ENCODE peak calls at places on chromosomes 1 and 21, in eight cellular contexts. One of them, this sample, is unnamed.

GRCh38 chr1:10629816-10630571 is 155.2 kb downstream of the PEX14 start:
- DNase-seq in M059J: no peak
- DNase-seq in activated CD4-positive, CD25-positive, alpha-beta regulatory T cell treated with anti-CD3 and anti-CD28 coated beads, Interleukin-2, amount 50 U/mL, for 16 hours: no peak
- DNase-seq in kidney epithelial cell: no peak
- DNase-seq in NCI-H510A treated with DMSO at 0.1 percent for 48 hours: no peak
- DNase-seq in activated CD4-positive, alpha-beta T cell treated with anti-CD3 and anti-CD28 coated beads for 48 hours: no peak
- DNase-seq in A549: no peak
- DNase-seq in iPS-NIHi11: peak
- DNase-seq in this sample: no peak

GRCh38 chr1:153404086-153404635 is 12.2 kb upstream of the S100A7A start:
- DNase-seq in A549: no peak
- DNase-seq in M059J: no peak
- DNase-seq in iPS-NIHi11: no peak
- DNase-seq in activated CD4-positive, CD25-positive, alpha-beta regulatory T cell treated with anti-CD3 and anti-CD28 coated beads, Interleukin-2, amount 50 U/mL, for 16 hours: no peak
- DNase-seq in NCI-H510A treated with DMSO at 0.1 percent for 48 hours: no peak
- DNase-seq in kidney epithelial cell: no peak
- DNase-seq in activated CD4-positive, alpha-beta T cell treated with anti-CD3 and anti-CD28 coated beads for 48 hours: no peak
- DNase-seq in this sample: no peak

GRCh38 chr21:42794551-42794950 is 84.8 kb downstream of the WDR4 start:
- DNase-seq in M059J: no peak
- DNase-seq in activated CD4-positive, CD25-positive, alpha-beta regulatory T cell treated with anti-CD3 and anti-CD28 coated beads, Interleukin-2, amount 50 U/mL, for 16 hours: no peak
- DNase-seq in NCI-H510A treated with DMSO at 0.1 percent for 48 hours: no peak
- DNase-seq in iPS-NIHi11: no peak
- DNase-seq in kidney epithelial cell: no peak
- DNase-seq in A549: no peak
- DNase-seq in activated CD4-positive, alpha-beta T cell treated with anti-CD3 and anti-CD28 coated beads for 48 hours: no peak
- DNase-seq in this sample: no peak

GRCh38 chr1:228058981-228059535 is 23.4 kb upstream of the ARF1 start:
- DNase-seq in activated CD4-positive, alpha-beta T cell treated with anti-CD3 and anti-CD28 coated beads for 48 hours: peak
- DNase-seq in NCI-H510A treated with DMSO at 0.1 percent for 48 hours: no peak
- DNase-seq in kidney epithelial cell: no peak
- DNase-seq in activated CD4-positive, CD25-positive, alpha-beta regulatory T cell treated with anti-CD3 and anti-CD28 coated beads, Interleukin-2, amount 50 U/mL, for 16 hours: no peak
- DNase-seq in M059J: no peak
- DNase-seq in iPS-NIHi11: no peak
- DNase-seq in A549: no peak
- DNase-seq in this sample: no peak

GRCh38 chr1:97186381-97186780 is 464.8 kb downstream of the PTBP2 start:
- DNase-seq in A549: no peak
- DNase-seq in NCI-H510A treated with DMSO at 0.1 percent for 48 hours: no peak
- DNase-seq in kidney epithelial cell: no peak
- DNase-seq in M059J: peak
- DNase-seq in iPS-NIHi11: no peak
- DNase-seq in activated CD4-positive, CD25-positive, alpha-beta regulatory T cell treated with anti-CD3 and anti-CD28 coated beads, Interleukin-2, amount 50 U/mL, for 16 hours: no peak
- DNase-seq in activated CD4-positive, alpha-beta T cell treated with anti-CD3 and anti-CD28 coated beads for 48 hours: peak
- DNase-seq in this sample: no peak

GRCh38 chr21:33909756-33910155 is 5.8 kb downstream of the ATP5PO start:
- DNase-seq in A549: no peak
- DNase-seq in iPS-NIHi11: no peak
- DNase-seq in kidney epithelial cell: no peak
- DNase-seq in activated CD4-positive, alpha-beta T cell treated with anti-CD3 and anti-CD28 coated beads for 48 hours: no peak
- DNase-seq in activated CD4-positive, CD25-positive, alpha-beta regulatory T cell treated with anti-CD3 and anti-CD28 coated beads, Interleukin-2, amount 50 U/mL, for 16 hours: no peak
- DNase-seq in NCI-H510A treated with DMSO at 0.1 percent for 48 hours: no peak
- DNase-seq in M059J: no peak
- DNase-seq in this sample: no peak

GRCh38 chr1:52659356-52659755 is 26.4 kb downstream of the SHISAL2A start:
- DNase-seq in M059J: peak
- DNase-seq in A549: no peak
- DNase-seq in activated CD4-positive, CD25-positive, alpha-beta regulatory T cell treated with anti-CD3 and anti-CD28 coated beads, Interleukin-2, amount 50 U/mL, for 16 hours: no peak
- DNase-seq in kidney epithelial cell: no peak
- DNase-seq in NCI-H510A treated with DMSO at 0.1 percent for 48 hours: no peak
- DNase-seq in activated CD4-positive, alpha-beta T cell treated with anti-CD3 and anti-CD28 coated beads for 48 hours: peak
- DNase-seq in iPS-NIHi11: no peak
- DNase-seq in this sample: no peak

GRCh38 chr1:160672118-160672517 is 25.3 kb upstream of the SLAMF1 start:
- DNase-seq in M059J: no peak
- DNase-seq in kidney epithelial cell: no peak
- DNase-seq in activated CD4-positive, CD25-positive, alpha-beta regulatory T cell treated with anti-CD3 and anti-CD28 coated beads, Interleukin-2, amount 50 U/mL, for 16 hours: no peak
- DNase-seq in A549: no peak
- DNase-seq in iPS-NIHi11: no peak
- DNase-seq in activated CD4-positive, alpha-beta T cell treated with anti-CD3 and anti-CD28 coated beads for 48 hours: no peak
- DNase-seq in NCI-H510A treated with DMSO at 0.1 percent for 48 hours: no peak
- DNase-seq in this sample: no peak

GRCh38 chr1:94532077-94532476 is 9.5 kb downstream of the F3 start:
- DNase-seq in activated CD4-positive, alpha-beta T cell treated with anti-CD3 and anti-CD28 coated beads for 48 hours: no peak
- DNase-seq in A549: no peak
- DNase-seq in kidney epithelial cell: no peak
- DNase-seq in iPS-NIHi11: peak
- DNase-seq in NCI-H510A treated with DMSO at 0.1 percent for 48 hours: no peak
- DNase-seq in activated CD4-positive, CD25-positive, alpha-beta regulatory T cell treated with anti-CD3 and anti-CD28 coated beads, Interleukin-2, amount 50 U/mL, for 16 hours: no peak
- DNase-seq in M059J: peak
- DNase-seq in this sample: no peak

GRCh38 chr1:230285351-230285750 is 140.8 kb downstream of the PGBD5 start:
- DNase-seq in activated CD4-positive, CD25-positive, alpha-beta regulatory T cell treated with anti-CD3 and anti-CD28 coated beads, Interleukin-2, amount 50 U/mL, for 16 hours: no peak
- DNase-seq in kidney epithelial cell: no peak
- DNase-seq in A549: no peak
- DNase-seq in NCI-H510A treated with DMSO at 0.1 percent for 48 hours: no peak
- DNase-seq in iPS-NIHi11: no peak
- DNase-seq in M059J: no peak
- DNase-seq in activated CD4-positive, alpha-beta T cell treated with anti-CD3 and anti-CD28 coated beads for 48 hours: no peak
- DNase-seq in this sample: no peak

GRCh38 chr1:171213559-171214454 is 28.7 kb downstream of the FMO2 start:
- DNase-seq in NCI-H510A treated with DMSO at 0.1 percent for 48 hours: no peak
- DNase-seq in kidney epithelial cell: no peak
- DNase-seq in activated CD4-positive, alpha-beta T cell treated with anti-CD3 and anti-CD28 coated beads for 48 hours: no peak
- DNase-seq in activated CD4-positive, CD25-positive, alpha-beta regulatory T cell treated with anti-CD3 and anti-CD28 coated beads, Interleukin-2, amount 50 U/mL, for 16 hours: no peak
- DNase-seq in iPS-NIHi11: peak
- DNase-seq in A549: no peak
- DNase-seq in M059J: no peak
- DNase-seq in this sample: no peak

GRCh38 chr1:93629101-93630059 is 52.3 kb downstream of the BCAR3 start:
- DNase-seq in A549: peak
- DNase-seq in iPS-NIHi11: peak
- DNase-seq in M059J: peak
- DNase-seq in activated CD4-positive, alpha-beta T cell treated with anti-CD3 and anti-CD28 coated beads for 48 hours: peak
- DNase-seq in activated CD4-positive, CD25-positive, alpha-beta regulatory T cell treated with anti-CD3 and anti-CD28 coated beads, Interleukin-2, amount 50 U/mL, for 16 hours: peak
- DNase-seq in NCI-H510A treated with DMSO at 0.1 percent for 48 hours: peak
- DNase-seq in kidney epithelial cell: no peak
- DNase-seq in this sample: no peak

GRCh38 chr1:110857964-110858948 is 14.7 kb upstream of the CD53 start:
- DNase-seq in kidney epithelial cell: no peak
- DNase-seq in A549: no peak
- DNase-seq in iPS-NIHi11: no peak
- DNase-seq in NCI-H510A treated with DMSO at 0.1 percent for 48 hours: no peak
- DNase-seq in activated CD4-positive, CD25-positive, alpha-beta regulatory T cell treated with anti-CD3 and anti-CD28 coated beads, Interleukin-2, amount 50 U/mL, for 16 hours: no peak
- DNase-seq in activated CD4-positive, alpha-beta T cell treated with anti-CD3 and anti-CD28 coated beads for 48 hours: peak
- DNase-seq in M059J: no peak
- DNase-seq in this sample: no peak

GRCh38 chr1:214573386-214574358 is 22.3 kb upstream of the PTPN14 start:
- DNase-seq in kidney epithelial cell: no peak
- DNase-seq in A549: no peak
- DNase-seq in M059J: peak
- DNase-seq in activated CD4-positive, alpha-beta T cell treated with anti-CD3 and anti-CD28 coated beads for 48 hours: no peak
- DNase-seq in activated CD4-positive, CD25-positive, alpha-beta regulatory T cell treated with anti-CD3 and anti-CD28 coated beads, Interleukin-2, amount 50 U/mL, for 16 hours: no peak
- DNase-seq in NCI-H510A treated with DMSO at 0.1 percent for 48 hours: no peak
- DNase-seq in iPS-NIHi11: no peak
- DNase-seq in this sample: no peak

This sample was measured in H54.